ENCODE peak calls at places on chromosomes 2 and 18, in ten cellular contexts. One of them, this sample, is unnamed.

GRCh38 chr2:6941299-6942046 is 24.3 kb downstream of the RNF144A start:
- DNase-seq in fibroblast of lung: no peak
- DNase-seq in pancreas: no peak
- DNase-seq in neural progenitor cell: no peak
- DNase-seq in AG04450: no peak
- DNase-seq in tibial nerve: no peak
- DNase-seq in psoas muscle: no peak
- DNase-seq in colonic mucosa: no peak
- DNase-seq in CD4-positive, alpha-beta T cell: no peak
- DNase-seq in uterus: no peak
- DNase-seq in this sample: no peak

GRCh38 chr2:214220251-214220650 is 190.6 kb upstream of the VWC2L start:
- DNase-seq in uterus: no peak
- DNase-seq in fibroblast of lung: no peak
- DNase-seq in tibial nerve: no peak
- DNase-seq in pancreas: no peak
- DNase-seq in neural progenitor cell: no peak
- DNase-seq in CD4-positive, alpha-beta T cell: no peak
- DNase-seq in AG04450: no peak
- DNase-seq in colonic mucosa: no peak
- DNase-seq in psoas muscle: no peak
- DNase-seq in this sample: no peak

GRCh38 chr2:26530141-26530540 is 52.2 kb upstream of the OTOF start:
- DNase-seq in neural progenitor cell: no peak
- DNase-seq in AG04450: no peak
- DNase-seq in uterus: peak
- DNase-seq in psoas muscle: no peak
- DNase-seq in colonic mucosa: no peak
- DNase-seq in pancreas: no peak
- DNase-seq in fibroblast of lung: no peak
- DNase-seq in tibial nerve: no peak
- DNase-seq in CD4-positive, alpha-beta T cell: no peak
- DNase-seq in this sample: no peak

GRCh38 chr2:217733461-217733860 is 269.3 kb downstream of the TNS1 start:
- DNase-seq in psoas muscle: no peak
- DNase-seq in colonic mucosa: no peak
- DNase-seq in AG04450: no peak
- DNase-seq in tibial nerve: no peak
- DNase-seq in CD4-positive, alpha-beta T cell: no peak
- DNase-seq in uterus: no peak
- DNase-seq in neural progenitor cell: no peak
- DNase-seq in pancreas: no peak
- DNase-seq in fibroblast of lung: no peak
- DNase-seq in this sample: no peak

GRCh38 chr2:168338292-168338691 is 90.9 kb upstream of the STK39 start:
- DNase-seq in psoas muscle: no peak
- DNase-seq in fibroblast of lung: no peak
- DNase-seq in pancreas: no peak
- DNase-seq in uterus: no peak
- DNase-seq in neural progenitor cell: no peak
- DNase-seq in tibial nerve: no peak
- DNase-seq in colonic mucosa: no peak
- DNase-seq in CD4-positive, alpha-beta T cell: no peak
- DNase-seq in AG04450: no peak
- DNase-seq in this sample: no peak

GRCh38 chr2:84302513-84303412 is 156.3 kb downstream of the SUCLG1 start:
- DNase-seq in psoas muscle: no peak
- DNase-seq in tibial nerve: no peak
- DNase-seq in fibroblast of lung: peak
- DNase-seq in AG04450: no peak
- DNase-seq in uterus: no peak
- DNase-seq in colonic mucosa: peak
- DNase-seq in CD4-positive, alpha-beta T cell: peak
- DNase-seq in pancreas: peak
- DNase-seq in neural progenitor cell: peak
- DNase-seq in this sample: peak

GRCh38 chr2:239676716-239677454 is 276.1 kb upstream of the HDAC4 start:
- DNase-seq in pancreas: no peak
- DNase-seq in CD4-positive, alpha-beta T cell: no peak
- DNase-seq in uterus: no peak
- DNase-seq in tibial nerve: no peak
- DNase-seq in fibroblast of lung: no peak
- DNase-seq in AG04450: no peak
- DNase-seq in psoas muscle: no peak
- DNase-seq in colonic mucosa: no peak
- DNase-seq in neural progenitor cell: peak
- DNase-seq in this sample: no peak

GRCh38 chr18:31506024-31506742 is 8.2 kb downstream of the DSG2 start:
- DNase-seq in pancreas: no peak
- DNase-seq in uterus: no peak
- DNase-seq in neural progenitor cell: no peak
- DNase-seq in fibroblast of lung: peak
- DNase-seq in tibial nerve: no peak
- DNase-seq in AG04450: no peak
- DNase-seq in CD4-positive, alpha-beta T cell: no peak
- DNase-seq in psoas muscle: no peak
- DNase-seq in colonic mucosa: no peak
- DNase-seq in this sample: no peak

GRCh38 chr2:101560780-101561315 is 85.9 kb upstream of the RFX8 start:
- DNase-seq in fibroblast of lung: no peak
- DNase-seq in colonic mucosa: no peak
- DNase-seq in uterus: no peak
- DNase-seq in neural progenitor cell: no peak
- DNase-seq in tibial nerve: no peak
- DNase-seq in CD4-positive, alpha-beta T cell: no peak
- DNase-seq in AG04450: no peak
- DNase-seq in psoas muscle: no peak
- DNase-seq in pancreas: no peak
- DNase-seq in this sample: no peak

GRCh38 chr18:12038082-12038660 is 55.5 kb upstream of the ANKRD62 start:
- DNase-seq in pancreas: peak
- DNase-seq in colonic mucosa: peak
- DNase-seq in psoas muscle: peak
- DNase-seq in AG04450: no peak
- DNase-seq in neural progenitor cell: peak
- DNase-seq in uterus: peak
- DNase-seq in tibial nerve: no peak
- DNase-seq in fibroblast of lung: no peak
- DNase-seq in CD4-positive, alpha-beta T cell: no peak
- DNase-seq in this sample: no peak

GRCh38 chr2:136225950-136226835 is 108.2 kb upstream of the CXCR4 start:
- DNase-seq in colonic mucosa: no peak
- DNase-seq in neural progenitor cell: no peak
- DNase-seq in CD4-positive, alpha-beta T cell: no peak
- DNase-seq in fibroblast of lung: no peak
- DNase-seq in psoas muscle: no peak
- DNase-seq in uterus: no peak
- DNase-seq in pancreas: no peak
- DNase-seq in AG04450: no peak
- DNase-seq in tibial nerve: no peak
- DNase-seq in this sample: no peak

GRCh38 chr2:232435375-232435648 is 20.6 kb upstream of the ALPI start:
- DNase-seq in tibial nerve: no peak
- DNase-seq in neural progenitor cell: no peak
- DNase-seq in psoas muscle: no peak
- DNase-seq in pancreas: no peak
- DNase-seq in colonic mucosa: no peak
- DNase-seq in CD4-positive, alpha-beta T cell: no peak
- DNase-seq in fibroblast of lung: no peak
- DNase-seq in AG04450: no peak
- DNase-seq in uterus: no peak
- DNase-seq in this sample: no peak
- H3K27ac ChIP-seq in tibial nerve: no peak
- H3K27ac ChIP-seq in neural progenitor cell: no peak
- H3K27ac ChIP-seq in psoas muscle: no peak
- H3K27ac ChIP-seq in pancreas: no peak
- H3K27ac ChIP-seq in colonic mucosa: no peak
- H3K27ac ChIP-seq in CD4-positive, alpha-beta T cell: no peak
- H3K27ac ChIP-seq in fibroblast of lung: no peak
- H3K27ac ChIP-seq in AG04450: no peak
- H3K27ac ChIP-seq in uterus: no peak
- H3K27ac ChIP-seq in this sample: no peak

GRCh38 chr2:176516051-176516601 is 246.9 kb downstream of the MTX2 start:
- DNase-seq in neural progenitor cell: no peak
- DNase-seq in pancreas: no peak
- DNase-seq in tibial nerve: no peak
- DNase-seq in CD4-positive, alpha-beta T cell: no peak
- DNase-seq in psoas muscle: no peak
- DNase-seq in fibroblast of lung: no peak
- DNase-seq in uterus: no peak
- DNase-seq in colonic mucosa: no peak
- DNase-seq in AG04450: no peak
- DNase-seq in this sample: no peak
- H3K27ac ChIP-seq in neural progenitor cell: no peak
- H3K27ac ChIP-seq in pancreas: no peak
- H3K27ac ChIP-seq in tibial nerve: no peak
- H3K27ac ChIP-seq in CD4-positive, alpha-beta T cell: no peak
- H3K27ac ChIP-seq in psoas muscle: no peak
- H3K27ac ChIP-seq in fibroblast of lung: no peak
- H3K27ac ChIP-seq in uterus: no peak
- H3K27ac ChIP-seq in colonic mucosa: no peak
- H3K27ac ChIP-seq in AG04450: no peak
- H3K27ac ChIP-seq in this sample: no peak

GRCh38 chr2:237330539-237330938 is 83.4 kb downstream of the COL6A3 start:
- DNase-seq in tibial nerve: no peak
- DNase-seq in colonic mucosa: no peak
- DNase-seq in uterus: no peak
- DNase-seq in AG04450: no peak
- DNase-seq in fibroblast of lung: no peak
- DNase-seq in CD4-positive, alpha-beta T cell: no peak
- DNase-seq in neural progenitor cell: no peak
- DNase-seq in psoas muscle: no peak
- DNase-seq in pancreas: no peak
- DNase-seq in this sample: no peak

GRCh38 chr2:237326250-237327171 is 87.5 kb downstream of the COL6A3 start:
- DNase-seq in uterus: no peak
- DNase-seq in neural progenitor cell: no peak
- DNase-seq in colonic mucosa: no peak
- DNase-seq in CD4-positive, alpha-beta T cell: no peak
- DNase-seq in fibroblast of lung: peak
- DNase-seq in tibial nerve: no peak
- DNase-seq in psoas muscle: no peak
- DNase-seq in pancreas: no peak
- DNase-seq in AG04450: peak
- DNase-seq in this sample: no peak

GRCh38 chr2:237324446-237325236 is 89.3 kb downstream of the COL6A3 start:
- DNase-seq in fibroblast of lung: peak
- DNase-seq in pancreas: no peak
- DNase-seq in uterus: peak
- DNase-seq in neural progenitor cell: no peak
- DNase-seq in colonic mucosa: no peak
- DNase-seq in AG04450: peak
- DNase-seq in CD4-positive, alpha-beta T cell: no peak
- DNase-seq in tibial nerve: no peak
- DNase-seq in psoas muscle: no peak
- DNase-seq in this sample: no peak

GRCh38 chr2:237323656-237324055 is 90.3 kb downstream of the COL6A3 start:
- DNase-seq in uterus: no peak
- DNase-seq in pancreas: no peak
- DNase-seq in CD4-positive, alpha-beta T cell: no peak
- DNase-seq in AG04450: no peak
- DNase-seq in neural progenitor cell: no peak
- DNase-seq in psoas muscle: no peak
- DNase-seq in fibroblast of lung: no peak
- DNase-seq in tibial nerve: no peak
- DNase-seq in colonic mucosa: no peak
- DNase-seq in this sample: no peak

DNA sequence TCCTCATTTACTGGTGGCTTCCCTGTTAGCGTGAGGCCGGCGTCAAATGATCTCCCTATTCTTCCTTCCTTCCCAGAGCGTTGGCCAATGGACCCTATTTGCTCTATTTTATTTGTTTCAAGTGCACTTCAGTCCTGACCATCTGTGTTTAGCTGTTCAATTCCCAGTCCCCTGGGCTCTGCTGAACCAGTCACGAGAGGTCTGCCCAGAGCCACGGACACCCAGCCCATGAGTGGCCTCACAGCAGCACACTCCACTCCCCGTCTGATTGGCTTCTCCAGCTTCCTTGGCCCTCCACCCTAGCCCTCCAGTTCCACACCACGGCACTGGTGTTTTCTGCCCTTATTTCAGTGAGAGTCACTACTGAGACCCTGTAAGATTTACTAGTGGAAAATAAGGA is 86.8 kb downstream of the COL6A3 start:
- DNase-seq in AG04450: no peak
- DNase-seq in colonic mucosa: no peak
- DNase-seq in pancreas: no peak
- DNase-seq in uterus: no peak
- DNase-seq in CD4-positive, alpha-beta T cell: no peak
- DNase-seq in tibial nerve: no peak
- DNase-seq in fibroblast of lung: no peak
- DNase-seq in neural progenitor cell: no peak
- DNase-seq in psoas muscle: no peak
- DNase-seq in this sample: no peak
- H3K27ac ChIP-seq in AG04450: peak
- H3K27ac ChIP-seq in colonic mucosa: peak
- H3K27ac ChIP-seq in pancreas: no peak
- H3K27ac ChIP-seq in uterus: peak
- H3K27ac ChIP-seq in CD4-positive, alpha-beta T cell: no peak
- H3K27ac ChIP-seq in tibial nerve: peak
- H3K27ac ChIP-seq in fibroblast of lung: peak
- H3K27ac ChIP-seq in neural progenitor cell: no peak
- H3K27ac ChIP-seq in psoas muscle: no peak
- H3K27ac ChIP-seq in this sample: no peak

DNA sequence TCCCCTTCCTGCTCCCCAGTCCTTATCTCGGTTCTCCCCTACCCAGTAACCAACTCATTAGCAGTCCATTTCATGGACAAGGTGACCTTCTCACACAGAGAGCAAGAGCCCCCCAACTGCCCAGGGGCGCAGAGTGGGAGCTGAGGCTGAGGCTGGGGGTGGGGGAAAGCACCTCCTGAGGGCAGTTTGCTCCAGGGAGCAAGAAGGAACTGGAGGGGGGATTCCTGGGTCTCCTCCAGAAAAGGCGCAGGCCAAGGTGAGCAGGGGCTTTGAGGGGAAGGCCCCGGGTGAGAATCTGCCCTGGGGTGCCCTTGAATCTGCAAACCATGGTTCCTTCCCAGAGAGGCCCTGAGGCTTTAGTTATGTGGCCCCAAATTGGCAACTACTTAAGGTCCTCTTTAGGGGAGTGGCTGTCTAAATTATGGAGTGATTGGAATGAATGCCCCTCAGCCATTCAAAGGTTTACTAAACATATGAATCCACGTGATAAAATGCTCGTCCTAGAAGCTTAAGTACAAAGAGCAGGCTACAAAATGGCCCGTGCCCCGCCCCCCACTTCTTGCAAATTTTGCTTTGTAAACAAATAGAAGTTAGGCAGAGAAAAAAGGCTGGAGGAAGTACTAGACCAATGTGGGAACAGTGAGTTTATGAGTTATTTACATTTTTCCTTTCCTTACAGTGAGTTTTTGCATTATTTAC is 123.5 kb upstream of the HS6ST1 start:
- DNase-seq in tibial nerve: no peak
- DNase-seq in colonic mucosa: peak
- DNase-seq in uterus: no peak
- DNase-seq in AG04450: no peak
- DNase-seq in fibroblast of lung: peak
- DNase-seq in pancreas: peak
- DNase-seq in CD4-positive, alpha-beta T cell: no peak
- DNase-seq in psoas muscle: no peak
- DNase-seq in neural progenitor cell: no peak
- DNase-seq in this sample: no peak
- H3K27ac ChIP-seq in tibial nerve: no peak
- H3K27ac ChIP-seq in colonic mucosa: no peak
- H3K27ac ChIP-seq in uterus: no peak
- H3K27ac ChIP-seq in AG04450: no peak
- H3K27ac ChIP-seq in fibroblast of lung: no peak
- H3K27ac ChIP-seq in pancreas: peak
- H3K27ac ChIP-seq in CD4-positive, alpha-beta T cell: no peak
- H3K27ac ChIP-seq in psoas muscle: no peak
- H3K27ac ChIP-seq in neural progenitor cell: no peak
- H3K27ac ChIP-seq in this sample: no peak